ENCODE peak calls at places on chromosomes 16 and 17, in seven cellular contexts. One of them, this sample, is unnamed.
A peak's percentile ranks its signal among the peaks of the same experiment; 100 is the strongest.

GRCh38 chr17:73769480-73769879 is 125.2 kb upstream of the SDK2 start:
- DNase-seq in neural progenitor cell: no peak
- DNase-seq in cardiac muscle cell: no peak
- DNase-seq in stomach: no peak
- DNase-seq in NCI-H1417 treated with DMSO at 0.1 percent for 48 hours: no peak
- DNase-seq in PC-9: no peak
- DNase-seq in SK-MEL-5: no peak
- DNase-seq in this sample: no peak

GRCh38 chr16:19167710-19168172 is 299 bp upstream of the SYT17 start:
- DNase-seq in neural progenitor cell: peak; percentile 92
- DNase-seq in cardiac muscle cell: peak; percentile 79
- DNase-seq in stomach: peak; percentile 81
- DNase-seq in NCI-H1417 treated with DMSO at 0.1 percent for 48 hours: no peak
- DNase-seq in PC-9: peak; percentile 60
- DNase-seq in SK-MEL-5: peak; percentile 81
- DNase-seq in this sample: no peak

GRCh38 chr17:62750502-62751349 is 57.4 kb downstream of the MARCHF10 start:
- DNase-seq in neural progenitor cell: peak; percentile 62
- DNase-seq in cardiac muscle cell: no peak
- DNase-seq in stomach: no peak
- DNase-seq in NCI-H1417 treated with DMSO at 0.1 percent for 48 hours: no peak
- DNase-seq in PC-9: no peak
- DNase-seq in SK-MEL-5: no peak
- DNase-seq in this sample: no peak

GRCh38 chr16:2214721-2214970 is at the start of gene PGP:
- DNase-seq in neural progenitor cell: no peak
- DNase-seq in cardiac muscle cell: no peak
- DNase-seq in stomach: no peak
- DNase-seq in NCI-H1417 treated with DMSO at 0.1 percent for 48 hours: no peak
- DNase-seq in PC-9: no peak
- DNase-seq in SK-MEL-5: no peak
- DNase-seq in this sample: no peak

GRCh38 chr16:65833171-65833871 is 533.2 kb upstream of the CDH5 start:
- DNase-seq in neural progenitor cell: no peak
- DNase-seq in cardiac muscle cell: no peak
- DNase-seq in stomach: no peak
- DNase-seq in NCI-H1417 treated with DMSO at 0.1 percent for 48 hours: no peak
- DNase-seq in PC-9: no peak
- DNase-seq in SK-MEL-5: no peak
- DNase-seq in this sample: no peak

GRCh38 chr17:66466933-66467367 is 164.5 kb downstream of the PRKCA start:
- DNase-seq in neural progenitor cell: no peak
- DNase-seq in cardiac muscle cell: peak; percentile 38
- DNase-seq in stomach: no peak
- DNase-seq in NCI-H1417 treated with DMSO at 0.1 percent for 48 hours: no peak
- DNase-seq in PC-9: peak; percentile 98
- DNase-seq in SK-MEL-5: peak; percentile 69
- DNase-seq in this sample: no peak

GRCh38 chr16:56505174-56505573 is 14.7 kb downstream of the BBS2 start:
- DNase-seq in neural progenitor cell: no peak
- DNase-seq in cardiac muscle cell: no peak
- DNase-seq in stomach: no peak
- DNase-seq in NCI-H1417 treated with DMSO at 0.1 percent for 48 hours: no peak
- DNase-seq in PC-9: no peak
- DNase-seq in SK-MEL-5: no peak
- DNase-seq in this sample: no peak

GRCh38 chr17:75406222-75406615 is 741 bp upstream of the GRB2 start:
- DNase-seq in neural progenitor cell: peak; percentile 28
- DNase-seq in cardiac muscle cell: no peak
- DNase-seq in stomach: no peak
- DNase-seq in NCI-H1417 treated with DMSO at 0.1 percent for 48 hours: no peak
- DNase-seq in PC-9: no peak
- DNase-seq in SK-MEL-5: no peak
- DNase-seq in this sample: no peak

GRCh38 chr17:30256756-30257506 is 21.4 kb upstream of the SLC6A4 start:
- DNase-seq in neural progenitor cell: no peak
- DNase-seq in cardiac muscle cell: no peak
- DNase-seq in stomach: no peak
- DNase-seq in NCI-H1417 treated with DMSO at 0.1 percent for 48 hours: no peak
- DNase-seq in PC-9: no peak
- DNase-seq in SK-MEL-5: no peak
- DNase-seq in this sample: no peak

GRCh38 chr17:51853857-51854256 is 304.7 kb downstream of the CA10 start:
- DNase-seq in neural progenitor cell: no peak
- DNase-seq in cardiac muscle cell: no peak
- DNase-seq in stomach: no peak
- DNase-seq in NCI-H1417 treated with DMSO at 0.1 percent for 48 hours: no peak
- DNase-seq in PC-9: no peak
- DNase-seq in SK-MEL-5: no peak
- DNase-seq in this sample: no peak